ENCODE peak calls at places on chromosome 21, in ten cellular contexts. L is adrenal gland, G is stomach, B is tibial nerve, Z is breast epithelium, E is uterus, T is right lobe of liver, X is spleen, Q is IMR-90, I is transverse colon. A is an unnamed sample.

GRCh38 chr21:40099809-40100208 is 232.6 kb downstream of the PCP4 start:
- DNase-seq in X (no peak), Q (no peak), I (no peak), L (no peak), Z (no peak), B (no peak), T (no peak), G (no peak), E (no peak), A (no peak)

GRCh38 chr21:31195334-31196015 is 148.6 kb downstream of the TIAM1 start:
- DNase-seq in L (no peak), X (no peak), G (no peak), Z (no peak), T (no peak), E (no peak), Q (no peak), I (no peak), B (no peak), A (no peak)

GRCh38 chr21:39613029-39613934 is 542 bp downstream of the B3GALT5 start:
- DNase-seq in Z (no peak), E (no peak), I (no peak), T (no peak), X (no peak), G (no peak), Q (no peak), L (no peak), B (no peak), A (no peak)

GRCh38 chr21:41678016-41678935 is 88.6 kb downstream of the RIPK4 start:
- DNase-seq in B (no peak), E (no peak), I (peak; percentile 80), T (no peak), Q (peak; percentile 8), L (no peak), X (peak; percentile 58), Z (peak; percentile 94), G (peak; percentile 87), A (no peak)

GRCh38 chr21:26437326-26438009 is 135.6 kb downstream of the CYYR1 start:
- DNase-seq in Q (no peak), X (no peak), G (no peak), E (no peak), T (no peak), B (no peak), L (no peak), I (no peak), Z (no peak), A (no peak)

GRCh38 chr21:27885296-27885711 is 918.4 kb upstream of the ADAMTS5 start:
- DNase-seq in X (peak; percentile 62), I (no peak), L (no peak), E (no peak), B (no peak), Q (no peak), T (no peak), G (no peak), Z (no peak), A (no peak)

GRCh38 chr21:27314096-27314495 is 347.2 kb upstream of the ADAMTS5 start:
- DNase-seq in L (no peak), I (no peak), E (no peak), T (no peak), Z (no peak), Q (no peak), X (no peak), G (no peak), B (no peak), A (no peak)

GRCh38 chr21:46003575-46004007 is 22.0 kb downstream of the COL6A1 start:
- DNase-seq in Z (peak; percentile 16), L (peak; percentile 7), E (peak; percentile 26), X (peak; percentile 73), T (peak; percentile 45), B (no peak), G (peak; percentile 21), Q (no peak), I (no peak), A (no peak)

GRCh38 chr21:43360441-43361126 is 66.3 kb downstream of the SIK1 start:
- DNase-seq in X (no peak), I (no peak), E (no peak), G (no peak), L (no peak), Z (no peak), B (no peak), Q (no peak), T (no peak), A (no peak)

GRCh38 chr21:43362306-43362927 is 64.5 kb downstream of the SIK1 start:
- DNase-seq in T (peak; percentile 68), X (peak; percentile 95), E (peak; percentile 42), B (peak; percentile 64), G (peak; percentile 56), Z (peak; percentile 82), I (peak; percentile 77), Q (peak; percentile 86), L (peak; percentile 66), A (peak; percentile 67)

GRCh38 chr21:43362928-43363314 is 64.0 kb downstream of the SIK1 start:
- DNase-seq in T (no peak), I (peak; percentile 59), Z (no peak), E (no peak), G (no peak), Q (no peak), X (no peak), L (no peak), B (no peak), A (no peak)

GRCh38 chr21:43361127-43361492 is 65.8 kb downstream of the SIK1 start:
- DNase-seq in B (no peak), X (no peak), G (no peak), T (no peak), Z (peak; percentile 60), E (no peak), L (no peak), I (peak; percentile 52), Q (peak; percentile 63), A (peak; percentile 47)

GRCh38 chr21:43361493-43362296 is 65.2 kb downstream of the SIK1 start:
- DNase-seq in T (no peak), E (no peak), B (peak; percentile 47), I (peak; percentile 71), L (no peak), Z (peak; percentile 89), X (peak; percentile 87), Q (peak; percentile 79), G (no peak), A (peak; percentile 70)
- TF ChIP-seq POLR2A in T (peak; percentile 26), E (no peak), B (no peak), I (peak; percentile 33), L (peak; percentile 21), Z (no peak), X (no peak), Q (peak; percentile 79), G (no peak), A (peak; percentile 63)

GRCh38 chr21:15740383-15740782 is 10.6 kb downstream of the USP25 start:
- DNase-seq in X (no peak), Q (no peak), E (no peak), T (no peak), G (no peak), L (no peak), I (no peak), B (no peak), Z (no peak), A (no peak)

GRCh38 chr21:15741510-15741909 is 11.7 kb downstream of the USP25 start:
- DNase-seq in L (no peak), Q (peak; percentile 67), T (no peak), G (no peak), B (no peak), I (no peak), E (no peak), Z (no peak), X (no peak), A (no peak)

GRCh38 chr21:15743593-15743992 is 13.8 kb downstream of the USP25 start:
- DNase-seq in Z (no peak), B (no peak), X (no peak), T (no peak), G (no peak), I (no peak), Q (no peak), L (no peak), E (no peak), A (no peak)

GRCh38 chr21:15742694-15743093 is 12.9 kb downstream of the USP25 start:
- DNase-seq in I (no peak), G (no peak), Z (no peak), X (no peak), L (no peak), Q (no peak), T (no peak), B (no peak), E (no peak), A (no peak)

DNA sequence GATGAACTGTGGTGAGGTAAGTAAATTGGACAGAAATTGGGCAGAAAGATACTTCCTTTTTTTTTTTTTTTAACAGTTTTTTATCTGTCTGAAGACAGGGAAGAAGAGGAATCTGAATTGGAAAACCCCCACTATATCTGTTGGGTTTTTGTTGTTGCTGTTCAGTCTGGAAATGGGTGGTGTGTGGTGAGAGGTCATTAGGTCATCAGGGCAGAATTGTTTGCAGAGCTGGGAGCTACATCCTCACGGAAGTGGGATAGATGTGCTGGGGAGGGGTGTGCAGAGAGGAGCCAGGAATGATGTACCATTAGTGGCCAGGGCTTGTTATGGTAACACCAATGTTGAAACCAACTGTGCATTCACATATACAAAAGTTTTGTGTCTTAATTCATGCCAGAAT is 12.3 kb downstream of the USP25 start:
- DNase-seq in B (no peak), Q (peak; percentile 12), X (no peak), I (no peak), Z (no peak), T (no peak), G (no peak), E (no peak), L (no peak), A (no peak)
- H3K4me1 ChIP-seq in B (no peaks in the 10 kb centered on the region), Q (peaks cover 2% of the 10 kb centered on the region), X (peaks cover 33% of the 10 kb centered on the region), I (peaks cover 3% of the 10 kb centered on the region), Z (no peaks in the 10 kb centered on the region), T (peaks cover 13% of the 10 kb centered on the region), G (peaks cover 35% of the 10 kb centered on the region), E (peaks cover 11% of the 10 kb centered on the region), L (peaks cover 10% of the 10 kb centered on the region), A (peaks cover 60% of the 10 kb centered on the region)

GRCh38 chr21:42746593-42747266 is 93.3 kb downstream of the PDE9A start:
- DNase-seq in B (no peak), L (peak; percentile 27), G (peak; percentile 53), I (peak; percentile 53), T (no peak), Q (no peak), X (peak; percentile 92), E (no peak), Z (no peak), A (peak; percentile 23)

GRCh38 chr21:42747746-42748351 is 94.4 kb downstream of the PDE9A start:
- DNase-seq in B (no peak), E (no peak), I (no peak), Z (no peak), T (no peak), X (peak; percentile 55), Q (no peak), G (no peak), L (no peak), A (no peak)

GRCh38 chr21:42746240-42746592 is 92.8 kb downstream of the PDE9A start:
- DNase-seq in E (no peak), G (no peak), X (peak; percentile 73), I (no peak), Z (no peak), B (no peak), L (no peak), Q (no peak), T (no peak), A (no peak)

GRCh38 chr21:42748620-42749176 is 95.3 kb downstream of the PDE9A start:
- DNase-seq in Z (no peak), I (no peak), B (no peak), T (no peak), L (no peak), G (no peak), E (no peak), X (no peak), Q (no peak), A (no peak)

GRCh38 chr21:42747267-42747701 is 93.9 kb downstream of the PDE9A start:
- DNase-seq in L (no peak), X (peak; percentile 84), G (no peak), E (no peak), B (no peak), Q (no peak), Z (no peak), I (no peak), T (no peak), A (no peak)
- H3K4me3 ChIP-seq in L (no peak overlapping the region), X (no peak overlapping the region), G (no peak overlapping the region), E (no peak overlapping the region), B (no peak overlapping the region), Q (no peak overlapping the region), Z (no peak overlapping the region), I (no peak overlapping the region), T (no peak overlapping the region), A (no peak overlapping the region)

GRCh38 chr21:37088196-37088595 is 15.1 kb downstream of the TTC3 start:
- DNase-seq in E (no peak), X (no peak), L (no peak), T (no peak), Z (no peak), B (no peak), I (no peak), Q (peak; percentile 35), G (no peak), A (no peak)
- TF ChIP-seq POLR2A in E (no peak), X (no peak), L (no peak), T (no peak), Z (no peak), B (no peak), I (no peak), Q (no peak), G (no peak), A (no peak)